ENCODE peak calls at places on chromosomes 3 and 15, in eight cellular contexts. W is sigmoid colon; P is stimulated activated CD8-positive, alpha-beta memory T cell treated with anti-CD3 and anti-CD28 coated beads, Interleukin-2, amount 100 ng/mL, for 48 hours; J is nephron progenitor cell; Y is omental fat pad; F is NCI-H524; N is NB4; L is astrocyte of the cerebellum. I is an unnamed sample.

GRCh38 chr3:148006508-148006907 is 597.3 kb downstream of the ZIC1 start:
- DNase-seq in L (peak; percentile 95), N (no peak), Y (no peak), P (no peak), W (no peak), F (no peak), J (no peak), I (no peak)

GRCh38 chr3:12994357-12994606 is 78.9 kb downstream of the IQSEC1 start:
- DNase-seq in Y (no peak), W (peak; percentile 83), N (no peak), L (no peak), P (no peak), F (no peak), J (peak; percentile 45), I (no peak)

GRCh38 chr3:194987571-194988494 is 283.1 kb downstream of the XXYLT1 start:
- DNase-seq in W (no peak), L (no peak), F (no peak), N (peak; percentile 55), J (no peak), Y (no peak), P (no peak), I (no peak)

GRCh38 chr3:3847994-3848970 is 49.1 kb downstream of the LRRN1 start:
- DNase-seq in W (no peak), J (no peak), F (no peak), N (no peak), P (no peak), L (no peak), Y (no peak), I (no peak)

GRCh38 chr3:119294889-119295769 is 946 bp downstream of the ARHGAP31 start:
- DNase-seq in W (peak; percentile 74), P (peak; percentile 23), F (no peak), J (peak; percentile 43), L (no peak), Y (no peak), N (peak; percentile 61), I (peak; percentile 70)

GRCh38 chr15:51315726-51316125 is 22.7 kb downstream of the CYP19A1 start:
- DNase-seq in F (no peak), P (no peak), W (no peak), J (no peak), N (no peak), Y (no peak), L (no peak), I (no peak)

GRCh38 chr15:63712828-63713520 is 115.8 kb downstream of the FBXL22 start:
- DNase-seq in P (no peak), Y (no peak), N (no peak), L (no peak), J (no peak), F (no peak), W (no peak), I (no peak)

GRCh38 chr3:18761530-18761929 is 336.4 kb upstream of the SATB1 start:
- DNase-seq in F (no peak), P (no peak), N (no peak), J (no peak), W (no peak), Y (no peak), L (no peak), I (no peak)

GRCh38 chr3:4514321-4514720 is 21.2 kb downstream of the ITPR1 start:
- DNase-seq in F (no peak), P (no peak), W (no peak), N (no peak), L (no peak), J (no peak), Y (no peak), I (no peak)

GRCh38 chr15:101517504-101517903 is 28.0 kb upstream of the PCSK6 start:
- DNase-seq in F (no peak), W (no peak), L (no peak), P (no peak), J (no peak), N (no peak), Y (no peak), I (no peak)

GRCh38 chr15:100781061-100781960 is 98.3 kb upstream of the ALDH1A3 start:
- DNase-seq in Y (no peak), L (no peak), N (no peak), P (no peak), F (no peak), W (peak; percentile 17), J (no peak), I (no peak)

GRCh38 chr15:78880242-78880533 is 7.5 kb downstream of the MORF4L1 start:
- DNase-seq in F (no peak), L (no peak), P (no peak), N (no peak), Y (no peak), W (no peak), J (no peak), I (no peak)

GRCh38 chr3:37569991-37570390 is 291.7 kb upstream of the CTDSPL start:
- DNase-seq in P (no peak), N (no peak), Y (no peak), J (no peak), L (no peak), W (no peak), F (no peak), I (no peak)

GRCh38 chr3:88775026-88775690 is 332.3 kb upstream of the EPHA3 start:
- DNase-seq in W (no peak), L (no peak), N (no peak), P (no peak), J (no peak), Y (no peak), F (no peak), I (no peak)

GRCh38 chr3:177777699-177778098 is 580.4 kb upstream of the TBL1XR1 start:
- DNase-seq in J (peak; percentile 20), Y (no peak), L (no peak), W (no peak), F (peak; percentile 75), N (peak; percentile 70), P (peak; percentile 28), I (peak; percentile 46)

GRCh38 chr15:34987182-34987488 is 952 bp downstream of the ZNF770 start:
- DNase-seq in P (no peak), F (no peak), J (no peak), Y (no peak), N (peak; percentile 11), L (no peak), W (no peak), I (no peak)

GRCh38 chr15:57406040-57406772 is 29.9 kb downstream of the CGNL1 start:
- DNase-seq in Y (no peak), F (peak; percentile 60), W (no peak), L (no peak), J (no peak), N (no peak), P (no peak), I (no peak)

GRCh38 chr3:4493931-4494806 is 1.0 kb downstream of the ITPR1 start:
- DNase-seq in W (peak; percentile 79), N (peak; percentile 55), J (peak; percentile 33), P (no peak), Y (no peak), L (no peak), F (peak; percentile 6), I (no peak)

GRCh38 chr3:38039899-38040261 is 872 bp downstream of the DLEC1 start:
- DNase-seq in L (no peak), Y (no peak), J (no peak), N (peak; percentile 83), W (peak; percentile 85), F (no peak), P (no peak), I (no peak)

GRCh38 chr15:88920186-88920891 is 7.2 kb upstream of the MFGE8 start:
- DNase-seq in Y (no peak), W (no peak), F (no peak), P (no peak), L (no peak), N (no peak), J (no peak), I (no peak)

GRCh38 chr3:147301781-147302180 is 104.6 kb downstream of the ZIC4 start:
- DNase-seq in P (no peak), F (no peak), N (no peak), Y (no peak), L (peak; percentile 22), J (no peak), W (no peak), I (no peak)

GRCh38 chr3:23648326-23648964 is 157.3 kb upstream of the UBE2E1 start:
- DNase-seq in Y (no peak), F (no peak), J (no peak), P (no peak), L (no peak), N (no peak), W (no peak), I (peak; percentile 39)

GRCh38 chr15:38651328-38652038 is 86.9 kb upstream of the RASGRP1 start:
- DNase-seq in W (no peak), N (no peak), J (no peak), Y (no peak), L (no peak), P (no peak), F (no peak), I (no peak)

GRCh38 chr3:187150599-187150998 is 11.3 kb upstream of the RPL39L start:
- DNase-seq in J (no peak), P (peak; percentile 54), Y (no peak), W (no peak), N (peak; percentile 49), L (no peak), F (no peak), I (no peak)

GRCh38 chr15:80698636-80699035 is 3.5 kb downstream of the ABHD17C start:
- DNase-seq in Y (no peak), F (no peak), L (no peak), N (no peak), J (no peak), P (no peak), W (no peak), I (no peak)

GRCh38 chr15:67188551-67189218 is 65.8 kb downstream of the AAGAB start:
- DNase-seq in W (peak; percentile 88), J (no peak), P (no peak), N (no peak), L (peak; percentile 80), F (no peak), Y (no peak), I (no peak)

GRCh38 chr3:30768703-30769550 is 125.5 kb downstream of the GADL1 start:
- DNase-seq in L (peak; percentile 56), F (peak; percentile 23), P (peak; percentile 57), Y (peak; percentile 80), N (peak; percentile 68), J (peak; percentile 83), W (peak; percentile 78), I (no peak)

GRCh38 chr15:68228971-68229385 is 550 bp downstream of the CLN6 start:
- DNase-seq in P (no peak), W (no peak), L (no peak), F (no peak), Y (no peak), N (peak; percentile 49), J (no peak), I (no peak)

GRCh38 chr3:40546811-40547210 is 22.1 kb downstream of the ZNF621 start:
- DNase-seq in L (peak; percentile 13), W (no peak), N (peak; percentile 32), Y (no peak), J (no peak), P (no peak), F (no peak), I (no peak)

GRCh38 chr15:69074843-69075224 is 60.3 kb downstream of the NOX5 start:
- DNase-seq in Y (no peak), P (no peak), N (no peak), J (no peak), W (peak; percentile 27), F (no peak), L (no peak), I (no peak)

GRCh38 chr15:70778258-70779076 is 15.1 kb upstream of the UACA start:
- DNase-seq in J (no peak), W (no peak), F (peak; percentile 3), Y (no peak), L (no peak), P (no peak), N (no peak), I (no peak)

I was measured in NCI-H446 treated with DMSO at 0.1 percent for 48 hours.